ENCODE peak calls at places on chromosomes 11 and 22, in seven cellular contexts. Z is CD8-positive, alpha-beta memory T cell; U is left lung; G is hepatic stellate cell; T is fibroblast of pulmonary artery; K is HT-29; M is NCI-H345. N is an unnamed sample.

GRCh38 chr11:128772814-128773213 is 78.9 kb downstream of the FLI1 start:
- DNase-seq in G (no peak), M (peak), K (peak), Z (peak), T (no peak), U (peak), N (no peak)

GRCh38 chr11:10454506-10454901 is 560 bp upstream of the AMPD3 start:
- DNase-seq in G (no peak), M (no peak), K (no peak), T (no peak), U (no peak), Z (no peak), N (no peak)

GRCh38 chr22:25700996-25701815 is 40.8 kb upstream of the MYO18B start:
- DNase-seq in T (no peak), K (no peak), G (no peak), Z (no peak), M (no peak), U (peak), N (peak)

GRCh38 chr11:73152086-73152853 is 10.2 kb upstream of the FCHSD2 start:
- DNase-seq in T (no peak), G (no peak), K (no peak), Z (no peak), U (no peak), M (no peak), N (no peak)

GRCh38 chr22:46201059-46201757 is 48.9 kb downstream of the CDPF1 start:
- DNase-seq in G (no peak), T (no peak), M (no peak), U (no peak), K (peak), Z (no peak), N (no peak)

GRCh38 chr11:129453293-129453721 is 77.7 kb downstream of the BARX2 start:
- DNase-seq in U (no peak), K (peak), Z (no peak), G (no peak), M (no peak), T (no peak), N (peak)

GRCh38 chr11:73963861-73964260 is 13.0 kb downstream of the DNAJB13 start:
- DNase-seq in T (no peak), K (no peak), G (no peak), U (no peak), Z (no peak), M (no peak), N (no peak)

GRCh38 chr11:66106786-66107599 is 36.9 kb downstream of the PACS1 start:
- DNase-seq in G (no peak), K (no peak), M (no peak), Z (no peak), T (peak), U (no peak), N (no peak)

GRCh38 chr11:46106530-46107407 is 14.5 kb downstream of the PHF21A start:
- DNase-seq in G (no peak), Z (no peak), K (no peak), M (no peak), U (no peak), T (peak), N (peak)

GRCh38 chr11:111913997-111914396 is 1.5 kb downstream of the HSPB2 start:
- DNase-seq in U (no peak), K (no peak), Z (no peak), T (peak), M (no peak), G (peak), N (peak)

GRCh38 chr11:64726211-64726641 is 3.2 kb upstream of the NRXN2 start:
- DNase-seq in Z (no peak), T (no peak), M (no peak), K (no peak), U (no peak), G (no peak), N (no peak)

GRCh38 chr11:111911563-111912401 is at the start of gene CRYAB:
- DNase-seq in T (peak), M (no peak), Z (no peak), K (no peak), U (peak), G (peak), N (peak)

GRCh38 chr11:33724644-33725035 is 11.6 kb downstream of the CD59 start:
- DNase-seq in G (no peak), M (no peak), Z (no peak), U (peak), K (no peak), T (peak), N (peak)

GRCh38 chr22:37303821-37304274 is 21.5 kb downstream of the CYTH4 start:
- DNase-seq in U (peak), T (peak), K (no peak), M (no peak), Z (no peak), G (peak), N (peak)

GRCh38 chr11:117839936-117840813 is 15.6 kb upstream of the FXYD2 start:
- DNase-seq in K (no peak), M (no peak), G (no peak), Z (no peak), T (no peak), U (no peak), N (no peak)

GRCh38 chr11:109726061-109726460 is 304.1 kb downstream of the C11orf87 start:
- DNase-seq in M (no peak), U (no peak), T (no peak), G (no peak), Z (no peak), K (no peak), N (no peak)

GRCh38 chr11:13685461-13686108 is 17.1 kb downstream of the FAR1 start:
- DNase-seq in U (no peak), G (no peak), M (no peak), K (no peak), T (peak), Z (no peak), N (peak)

GRCh38 chr11:133122260-133122659 is 410.0 kb downstream of the OPCML start:
- DNase-seq in M (no peak), U (no peak), K (no peak), G (no peak), T (no peak), Z (no peak), N (no peak)

GRCh38 chr11:78160557-78160956 is 21.1 kb upstream of the ALG8 start:
- DNase-seq in M (no peak), K (no peak), T (no peak), G (no peak), U (no peak), Z (no peak), N (no peak)

GRCh38 chr11:23078289-23078971 is 218.2 kb upstream of the CCDC179 start:
- DNase-seq in M (no peak), G (no peak), Z (no peak), K (peak), U (no peak), T (peak), N (peak)

GRCh38 chr11:34136420-34136819 is 31.0 kb downstream of the NAT10 start:
- DNase-seq in U (no peak), Z (no peak), M (no peak), K (no peak), G (no peak), T (no peak), N (no peak)

GRCh38 chr11:14012836-14013235 is 50.3 kb downstream of the SPON1 start:
- DNase-seq in G (no peak), M (no peak), T (no peak), Z (no peak), K (no peak), U (no peak), N (peak)

GRCh38 chr11:17161515-17161914 is 46.3 kb downstream of the PIK3C2A start:
- DNase-seq in G (no peak), K (no peak), T (no peak), M (no peak), U (no peak), Z (no peak), N (no peak)

GRCh38 chr11:131491503-131491902 is 121.1 kb downstream of the NTM start:
- DNase-seq in T (peak), M (no peak), Z (no peak), K (no peak), U (no peak), G (no peak), N (peak)

GRCh38 chr11:103484545-103484944 is 375.3 kb downstream of the DYNC2H1 start:
- DNase-seq in G (no peak), Z (no peak), U (no peak), M (no peak), K (no peak), T (no peak), N (no peak)